ENCODE peak calls at places on chromosomes 4 and X, in five cellular contexts. One of them, this sample, is unnamed.

GRCh38 chr4:2995546-2996265 is 32.3 kb downstream of the GRK4 start:
- DNase-seq in ovary: no peak
- DNase-seq in HFF-Myc: no peak
- DNase-seq in tibial nerve: no peak
- DNase-seq in Jurkat, Clone E6-1: no peak
- DNase-seq in this sample: no peak

GRCh38 chr4:167000141-167000852 is 234.0 kb downstream of the SPOCK3 start:
- DNase-seq in tibial nerve: no peak
- DNase-seq in HFF-Myc: no peak
- DNase-seq in Jurkat, Clone E6-1: no peak
- DNase-seq in ovary: no peak
- DNase-seq in this sample: no peak

GRCh38 chr4:147674073-147674472 is 9.9 kb downstream of the PRMT9 start:
- DNase-seq in tibial nerve: no peak
- DNase-seq in ovary: no peak
- DNase-seq in HFF-Myc: no peak
- DNase-seq in Jurkat, Clone E6-1: no peak
- DNase-seq in this sample: no peak

GRCh38 chr4:41712413-41712812 is 36.1 kb downstream of the PHOX2B start:
- DNase-seq in ovary: no peak
- DNase-seq in Jurkat, Clone E6-1: no peak
- DNase-seq in tibial nerve: no peak
- DNase-seq in HFF-Myc: no peak
- DNase-seq in this sample: no peak

GRCh38 chrX:84747516-84747915 is 245.3 kb upstream of the HDX start:
- DNase-seq in ovary: no peak
- DNase-seq in Jurkat, Clone E6-1: no peak
- DNase-seq in HFF-Myc: no peak
- DNase-seq in tibial nerve: no peak
- DNase-seq in this sample: no peak

GRCh38 chr4:166252487-166253402 is 379.7 kb downstream of the TLL1 start:
- DNase-seq in tibial nerve: no peak
- DNase-seq in HFF-Myc: no peak
- DNase-seq in ovary: no peak
- DNase-seq in Jurkat, Clone E6-1: peak
- DNase-seq in this sample: no peak

GRCh38 chr4:2650276-2650675 is 105.9 kb downstream of the TNIP2 start:
- DNase-seq in ovary: no peak
- DNase-seq in tibial nerve: no peak
- DNase-seq in HFF-Myc: no peak
- DNase-seq in Jurkat, Clone E6-1: no peak
- DNase-seq in this sample: peak

GRCh38 chr4:56723201-56723605 is 42.1 kb upstream of the HOPX start:
- DNase-seq in HFF-Myc: no peak
- DNase-seq in ovary: no peak
- DNase-seq in Jurkat, Clone E6-1: no peak
- DNase-seq in tibial nerve: no peak
- DNase-seq in this sample: no peak

GRCh38 chr4:27186710-27187109 is 326.1 kb downstream of the STIM2 start:
- DNase-seq in ovary: no peak
- DNase-seq in tibial nerve: no peak
- DNase-seq in HFF-Myc: no peak
- DNase-seq in Jurkat, Clone E6-1: no peak
- DNase-seq in this sample: no peak

GRCh38 chr4:41057456-41057855 is 156.9 kb downstream of the APBB2 start:
- DNase-seq in HFF-Myc: no peak
- DNase-seq in ovary: no peak
- DNase-seq in tibial nerve: peak
- DNase-seq in Jurkat, Clone E6-1: no peak
- DNase-seq in this sample: no peak

GRCh38 chrX:117092641-117093040 is 629.9 kb upstream of the CT83 start:
- DNase-seq in tibial nerve: no peak
- DNase-seq in ovary: no peak
- DNase-seq in HFF-Myc: no peak
- DNase-seq in Jurkat, Clone E6-1: no peak
- DNase-seq in this sample: no peak

GRCh38 chr4:10074767-10075105 is 41.9 kb downstream of the WDR1 start:
- DNase-seq in tibial nerve: no peak
- DNase-seq in ovary: no peak
- DNase-seq in Jurkat, Clone E6-1: no peak
- DNase-seq in HFF-Myc: peak
- DNase-seq in this sample: no peak

GRCh38 chrX:107738272-107738671 is 37.3 kb downstream of the TSC22D3 start:
- DNase-seq in HFF-Myc: no peak
- DNase-seq in tibial nerve: no peak
- DNase-seq in Jurkat, Clone E6-1: no peak
- DNase-seq in ovary: no peak
- DNase-seq in this sample: no peak

GRCh38 chr4:1414831-1415680 is 8.8 kb upstream of the NKX1-1 start:
- DNase-seq in ovary: no peak
- DNase-seq in Jurkat, Clone E6-1: no peak
- DNase-seq in HFF-Myc: no peak
- DNase-seq in tibial nerve: no peak
- DNase-seq in this sample: peak

GRCh38 chr4:16864199-16864598 is 34.2 kb downstream of the LDB2 start:
- DNase-seq in ovary: no peak
- DNase-seq in HFF-Myc: no peak
- DNase-seq in tibial nerve: no peak
- DNase-seq in Jurkat, Clone E6-1: no peak
- DNase-seq in this sample: no peak

GRCh38 chrX:107493141-107493540 is 43.7 kb downstream of the FRMPD3 start:
- DNase-seq in Jurkat, Clone E6-1: no peak
- DNase-seq in HFF-Myc: no peak
- DNase-seq in ovary: no peak
- DNase-seq in tibial nerve: no peak
- DNase-seq in this sample: no peak

GRCh38 chr4:144740316-144740715 is 94.4 kb downstream of the HHIP start:
- DNase-seq in HFF-Myc: peak
- DNase-seq in Jurkat, Clone E6-1: no peak
- DNase-seq in tibial nerve: no peak
- DNase-seq in ovary: no peak
- DNase-seq in this sample: no peak

GRCh38 chrX:12971282-12972003 is 3.5 kb upstream of the TMSB4X start:
- DNase-seq in ovary: peak
- DNase-seq in tibial nerve: no peak
- DNase-seq in HFF-Myc: no peak
- DNase-seq in Jurkat, Clone E6-1: no peak
- DNase-seq in this sample: peak

GRCh38 chr4:2933566-2934076 is 29.6 kb downstream of the NOP14 start:
- DNase-seq in Jurkat, Clone E6-1: no peak
- DNase-seq in ovary: no peak
- DNase-seq in HFF-Myc: no peak
- DNase-seq in tibial nerve: no peak
- DNase-seq in this sample: no peak

GRCh38 chrX:23317799-23318724 is 16.6 kb upstream of the PTCHD1 start:
- DNase-seq in ovary: no peak
- DNase-seq in HFF-Myc: no peak
- DNase-seq in Jurkat, Clone E6-1: peak
- DNase-seq in tibial nerve: no peak
- DNase-seq in this sample: no peak

GRCh38 chr4:89949782-89950387 is 55.2 kb downstream of the MMRN1 start:
- DNase-seq in HFF-Myc: no peak
- DNase-seq in ovary: no peak
- DNase-seq in tibial nerve: no peak
- DNase-seq in Jurkat, Clone E6-1: no peak
- DNase-seq in this sample: no peak

GRCh38 chr4:112381996-112382692 is 85.0 kb downstream of the ALPK1 start:
- DNase-seq in ovary: no peak
- DNase-seq in Jurkat, Clone E6-1: no peak
- DNase-seq in HFF-Myc: no peak
- DNase-seq in tibial nerve: no peak
- DNase-seq in this sample: no peak

GRCh38 chr4:90060039-90060438 is 67.2 kb upstream of the CCSER1 start:
- DNase-seq in HFF-Myc: no peak
- DNase-seq in Jurkat, Clone E6-1: no peak
- DNase-seq in tibial nerve: no peak
- DNase-seq in ovary: no peak
- DNase-seq in this sample: no peak

GRCh38 chrX:149365061-149365460 is 140.0 kb downstream of the IDS start:
- DNase-seq in ovary: no peak
- DNase-seq in HFF-Myc: no peak
- DNase-seq in Jurkat, Clone E6-1: no peak
- DNase-seq in tibial nerve: no peak
- DNase-seq in this sample: no peak

GRCh38 chr4:184748251-184748652 is 14.4 kb upstream of the CENPU start:
- DNase-seq in tibial nerve: no peak
- DNase-seq in HFF-Myc: no peak
- DNase-seq in Jurkat, Clone E6-1: no peak
- DNase-seq in ovary: no peak
- DNase-seq in this sample: no peak

GRCh38 chr4:184747034-184747830 is 13.3 kb upstream of the CENPU start:
- DNase-seq in HFF-Myc: no peak
- DNase-seq in tibial nerve: peak
- DNase-seq in ovary: no peak
- DNase-seq in Jurkat, Clone E6-1: no peak
- DNase-seq in this sample: no peak

GRCh38 chr4:184744251-184744650 is 10.4 kb upstream of the CENPU start:
- DNase-seq in Jurkat, Clone E6-1: no peak
- DNase-seq in ovary: no peak
- DNase-seq in HFF-Myc: no peak
- DNase-seq in tibial nerve: no peak
- DNase-seq in this sample: no peak

GRCh38 chr4:184746532-184746870 is 12.6 kb upstream of the CENPU start:
- DNase-seq in ovary: peak
- DNase-seq in HFF-Myc: no peak
- DNase-seq in tibial nerve: peak
- DNase-seq in Jurkat, Clone E6-1: no peak
- DNase-seq in this sample: peak

GRCh38 chr4:184745747-184746531 is 12.0 kb upstream of the CENPU start:
- DNase-seq in tibial nerve: peak
- DNase-seq in HFF-Myc: peak
- DNase-seq in ovary: peak
- DNase-seq in Jurkat, Clone E6-1: peak
- DNase-seq in this sample: peak
- H3K4me3 ChIP-seq in tibial nerve: no peak
- H3K4me3 ChIP-seq in HFF-Myc: no peak
- H3K4me3 ChIP-seq in ovary: peak
- H3K4me3 ChIP-seq in Jurkat, Clone E6-1: no peak
- H3K4me3 ChIP-seq in this sample: no peak

GRCh38 chrX:17655232-17656034 is 81.9 kb upstream of the SCML1 start:
- DNase-seq in ovary: no peak
- DNase-seq in HFF-Myc: no peak
- DNase-seq in Jurkat, Clone E6-1: no peak
- DNase-seq in tibial nerve: no peak
- DNase-seq in this sample: no peak

GRCh38 chrX:17656035-17656418 is 81.3 kb upstream of the SCML1 start:
- DNase-seq in ovary: no peak
- DNase-seq in HFF-Myc: no peak
- DNase-seq in Jurkat, Clone E6-1: no peak
- DNase-seq in tibial nerve: no peak
- DNase-seq in this sample: no peak

GRCh38 chrX:17654116-17654515 is 83.2 kb upstream of the SCML1 start:
- DNase-seq in Jurkat, Clone E6-1: peak
- DNase-seq in HFF-Myc: no peak
- DNase-seq in ovary: no peak
- DNase-seq in tibial nerve: no peak
- DNase-seq in this sample: no peak

DNA sequence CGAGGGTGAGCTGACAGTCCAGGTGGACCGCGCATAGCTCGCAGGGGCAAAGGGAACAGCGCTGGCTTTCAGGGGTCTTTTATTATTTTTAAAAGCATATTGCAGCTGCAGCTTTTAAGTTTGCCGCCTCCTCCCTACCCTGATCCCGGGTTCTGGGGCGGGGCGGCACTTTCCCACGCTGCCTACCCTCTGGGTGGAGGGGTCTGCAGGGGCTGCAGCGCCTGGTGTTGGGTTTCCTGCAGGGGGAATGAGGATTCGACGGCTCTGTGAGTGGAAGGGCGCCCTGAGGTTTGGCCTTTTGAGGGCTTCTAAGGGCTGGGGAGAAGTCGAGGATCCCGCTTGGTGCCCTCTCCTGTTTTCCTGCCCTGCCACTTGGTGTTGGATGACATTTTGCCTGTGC is 80.7 kb upstream of the SCML1 start:
- DNase-seq in HFF-Myc: no peak
- DNase-seq in Jurkat, Clone E6-1: no peak
- DNase-seq in ovary: no peak
- DNase-seq in tibial nerve: no peak
- DNase-seq in this sample: no peak
- H3K4me3 ChIP-seq in HFF-Myc: no peak
- H3K4me3 ChIP-seq in Jurkat, Clone E6-1: no peak
- H3K4me3 ChIP-seq in ovary: no peak
- H3K4me3 ChIP-seq in tibial nerve: no peak
- H3K4me3 ChIP-seq in this sample: peak

DNA sequence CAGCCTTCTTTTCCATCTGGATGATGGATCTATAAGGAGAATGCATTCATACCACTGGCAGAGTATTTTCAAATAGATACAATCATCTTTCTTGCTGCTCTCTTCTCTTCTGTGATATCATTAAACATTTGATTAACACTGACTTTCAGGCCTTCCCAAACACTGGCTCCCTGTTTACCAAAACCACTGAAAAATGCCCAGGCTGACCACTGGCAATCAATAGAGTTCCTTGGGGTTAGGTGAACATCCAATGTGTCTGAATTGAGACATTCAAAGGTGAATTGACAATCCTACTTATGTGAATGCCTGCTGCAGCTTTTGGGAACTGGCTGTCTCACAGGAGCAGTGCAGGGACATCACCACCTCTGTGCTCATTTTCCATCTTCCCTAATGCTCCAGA is 168.3 kb downstream of the ENOX2 start:
- DNase-seq in tibial nerve: no peak
- DNase-seq in Jurkat, Clone E6-1: no peak
- DNase-seq in HFF-Myc: no peak
- DNase-seq in ovary: no peak
- DNase-seq in this sample: no peak
- H3K4me3 ChIP-seq in tibial nerve: no peak
- H3K4me3 ChIP-seq in Jurkat, Clone E6-1: no peak
- H3K4me3 ChIP-seq in HFF-Myc: no peak
- H3K4me3 ChIP-seq in ovary: no peak
- H3K4me3 ChIP-seq in this sample: no peak

DNA sequence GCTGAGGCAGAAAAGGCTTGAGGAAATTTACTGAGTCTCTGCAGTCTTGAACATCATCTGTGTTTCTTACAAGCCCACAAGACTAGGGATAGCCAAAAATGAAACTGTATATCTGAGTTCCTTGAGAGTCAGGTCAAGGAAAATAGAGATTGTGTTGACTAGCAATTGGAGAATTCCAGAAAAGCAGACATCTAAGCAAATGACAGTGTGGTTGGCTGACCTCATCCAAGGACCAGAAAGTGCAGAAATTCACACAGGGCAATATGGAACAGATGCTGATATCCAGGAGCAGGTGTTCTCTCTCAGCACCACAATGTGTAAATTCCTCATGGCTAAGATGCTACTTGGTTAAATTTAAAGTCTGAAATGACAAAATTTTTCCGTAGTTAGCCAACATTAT is 146.4 kb downstream of the VEGFC start:
- DNase-seq in tibial nerve: no peak
- DNase-seq in Jurkat, Clone E6-1: no peak
- DNase-seq in ovary: no peak
- DNase-seq in HFF-Myc: no peak
- DNase-seq in this sample: no peak
- H3K4me3 ChIP-seq in tibial nerve: no peak
- H3K4me3 ChIP-seq in Jurkat, Clone E6-1: no peak
- H3K4me3 ChIP-seq in ovary: no peak
- H3K4me3 ChIP-seq in HFF-Myc: no peak
- H3K4me3 ChIP-seq in this sample: no peak

This sample was measured in right atrium auricular region.